ENCODE peak calls at places on chromosomes 16 and 17, in eight cellular contexts. L is heart left ventricle; A is CD4-positive, CD25-positive, alpha-beta regulatory T cell; D is adrenal gland; Q is lung; W is heart right ventricle; V is testis; Z is effector memory CD4-positive, alpha-beta T cell. F is an unnamed sample. For H3K4me1, the result is how much of the 10 kb centered on the place peaks cover.

GRCh38 chr17:44830359-44831269 is 527 bp upstream of the GJC1 start:
- DNase-seq in L (no peak), Z (no peak), D (no peak), Q (no peak), W (peak), A (peak), V (peak), F (no peak)

GRCh38 chr16:28136751-28137434 is 73.4 kb upstream of the GSG1L start:
- DNase-seq in D (no peak), V (peak), Z (peak), Q (no peak), L (no peak), W (no peak), A (peak), F (no peak)

GRCh38 chr17:48441231-48441711 is 11.3 kb upstream of the SKAP1 start:
- DNase-seq in W (no peak), V (no peak), A (peak), D (no peak), Q (no peak), Z (peak), L (no peak), F (no peak)

GRCh38 chr16:53216798-53217197 is 162.0 kb downstream of the CHD9 start:
- DNase-seq in W (no peak), D (no peak), A (no peak), Z (no peak), V (no peak), Q (no peak), L (no peak), F (no peak)

GRCh38 chr16:56246051-56246817 is 54.9 kb downstream of the GNAO1 start:
- DNase-seq in A (no peak), V (peak), Q (no peak), Z (no peak), W (no peak), D (peak), L (no peak), F (no peak)

GRCh38 chr16:57126412-57126811 is 34.0 kb downstream of the CPNE2 start:
- DNase-seq in A (no peak), Q (no peak), W (no peak), Z (no peak), L (no peak), D (no peak), V (no peak), F (no peak)

GRCh38 chr17:43970366-43970765 is 16.6 kb upstream of the PYY start:
- DNase-seq in L (no peak), W (no peak), A (no peak), Q (no peak), Z (no peak), D (no peak), V (no peak), F (no peak)

GRCh38 chr17:16322636-16323035 is 30.6 kb downstream of the CENPV start:
- DNase-seq in L (no peak), A (no peak), Q (no peak), Z (no peak), W (no peak), D (no peak), V (no peak), F (no peak)

GRCh38 chr17:72937687-72938086 is 154.8 kb downstream of the SLC39A11 start:
- DNase-seq in Q (no peak), Z (no peak), A (no peak), L (no peak), W (no peak), D (no peak), V (no peak), F (no peak)

GRCh38 chr17:36856169-36856568 is 81.1 kb upstream of the LHX1 start:
- DNase-seq in Z (no peak), W (no peak), A (no peak), D (no peak), V (no peak), Q (no peak), L (no peak), F (no peak)

GRCh38 chr16:81774348-81774747 is 4.7 kb upstream of the PLCG2 start:
- DNase-seq in L (peak), W (peak), Q (no peak), Z (no peak), V (no peak), A (no peak), D (no peak), F (no peak)

GRCh38 chr16:1466968-1467521 is 7.8 kb downstream of the CLCN7 start:
- DNase-seq in A (no peak), D (peak), Q (no peak), L (no peak), Z (no peak), W (peak), V (no peak), F (no peak)

GRCh38 chr16:680967-681745 is 946 bp downstream of the STUB1 start:
- DNase-seq in A (no peak), Q (no peak), D (peak), W (peak), Z (no peak), V (peak), L (peak), F (peak)

GRCh38 chr17:75459590-75460267 is 3.3 kb downstream of the TMEM94 start:
- DNase-seq in V (no peak), D (no peak), Q (no peak), Z (no peak), A (no peak), W (no peak), L (no peak), F (no peak)

GRCh38 chr16:2692948-2693651 is 10.8 kb downstream of the KCTD5 start:
- DNase-seq in W (peak), L (no peak), D (no peak), V (peak), Q (no peak), Z (no peak), A (no peak), F (peak)

GRCh38 chr16:87333101-87333500 is 15.9 kb upstream of the C16orf95 start:
- DNase-seq in D (no peak), L (peak), W (no peak), A (no peak), Q (no peak), Z (no peak), V (peak), F (no peak)

GRCh38 chr16:78993342-78993741 is 607.2 kb downstream of the MAF start:
- DNase-seq in W (peak), A (no peak), L (peak), Q (no peak), V (no peak), Z (no peak), D (no peak), F (no peak)

GRCh38 chr16:73047536-73048291 is at the start of gene ZFHX3:
- DNase-seq in L (peak), D (peak), Z (peak), Q (peak), A (no peak), V (peak), W (peak), F (peak)

GRCh38 chr16:57617604-57618111 is 10.8 kb upstream of the ADGRG1 start:
- DNase-seq in W (no peak), D (no peak), L (no peak), Z (no peak), Q (no peak), A (no peak), V (no peak), F (peak)

GRCh38 chr17:59785091-59785799 is 77.8 kb downstream of the VMP1 start:
- DNase-seq in D (no peak), Q (no peak), V (no peak), L (no peak), W (no peak), A (no peak), Z (no peak), F (no peak)

GRCh38 chr17:58314706-58315015 is 13.9 kb downstream of the TSPOAP1 start:
- DNase-seq in V (no peak), Z (no peak), D (peak), Q (no peak), L (no peak), A (no peak), W (no peak), F (no peak)

GRCh38 chr16:389317-389716 is 7.5 kb upstream of the PGAP6 start:
- DNase-seq in A (no peak), V (no peak), Z (no peak), Q (no peak), L (peak), D (no peak), W (no peak), F (no peak)

GRCh38 chr17:80064696-80065095 is 28.3 kb downstream of the CCDC40 start:
- DNase-seq in V (no peak), A (no peak), D (no peak), Q (no peak), W (no peak), Z (no peak), L (no peak), F (no peak)

GRCh38 chr17:35245196-35245486 is 2.3 kb downstream of the SLFN5 start:
- DNase-seq in L (no peak), W (no peak), Q (no peak), D (no peak), V (no peak), A (no peak), Z (no peak), F (no peak)
- H3K4me3 ChIP-seq in L (peak), W (peak), Q (no peak), D (no peak), V (no peak), A (peak), Z (peak), F (peak)

DNA sequence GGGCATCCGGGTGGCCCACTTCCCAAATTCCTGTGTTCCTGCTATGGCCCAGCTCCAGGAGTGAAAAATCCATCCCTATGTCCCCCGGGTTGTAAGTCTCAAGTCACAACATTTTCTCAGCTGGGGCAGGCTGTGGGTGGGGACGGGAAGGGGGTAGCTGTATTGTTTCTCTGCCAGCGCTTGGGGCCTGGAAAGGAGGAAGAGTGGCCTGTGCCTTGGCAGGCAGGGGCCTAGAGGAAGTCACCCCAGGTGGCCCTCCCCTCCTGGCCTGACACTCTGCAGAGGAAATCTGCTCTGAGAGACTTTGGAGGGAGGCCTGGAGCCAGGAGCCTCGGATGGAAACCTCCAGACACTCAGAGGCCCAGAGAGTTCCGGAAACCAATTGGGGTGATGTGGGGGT is 10.6 kb upstream of the SCN4A start:
- DNase-seq in L (peak), V (no peak), Q (no peak), A (no peak), D (peak), W (peak), Z (no peak), F (peak)
- H3K4me1 ChIP-seq in L (under half), V (under half), Q (under half), A (under half), D (under half), W (half or more), Z (under half), F (half or more)

GRCh38 chr17:67830440-67830839 is 5.1 kb downstream of the BPTF start:
- DNase-seq in L (no peak), D (no peak), A (no peak), Q (no peak), Z (no peak), V (peak), W (no peak), F (no peak)
- H3K4me3 ChIP-seq in L (no peak), D (no peak), A (no peak), Q (no peak), Z (no peak), V (no peak), W (no peak), F (no peak)

GRCh38 chr17:38746893-38747384 is 1.2 kb downstream of the PCGF2 start:
- DNase-seq in V (no peak), L (no peak), A (no peak), Q (no peak), Z (no peak), D (no peak), W (no peak), F (no peak)
- H3K4me1 ChIP-seq in V (under half), L (under half), A (under half), Q (under half), Z (under half), D (half or more), W (half or more), F (under half)

DNA sequence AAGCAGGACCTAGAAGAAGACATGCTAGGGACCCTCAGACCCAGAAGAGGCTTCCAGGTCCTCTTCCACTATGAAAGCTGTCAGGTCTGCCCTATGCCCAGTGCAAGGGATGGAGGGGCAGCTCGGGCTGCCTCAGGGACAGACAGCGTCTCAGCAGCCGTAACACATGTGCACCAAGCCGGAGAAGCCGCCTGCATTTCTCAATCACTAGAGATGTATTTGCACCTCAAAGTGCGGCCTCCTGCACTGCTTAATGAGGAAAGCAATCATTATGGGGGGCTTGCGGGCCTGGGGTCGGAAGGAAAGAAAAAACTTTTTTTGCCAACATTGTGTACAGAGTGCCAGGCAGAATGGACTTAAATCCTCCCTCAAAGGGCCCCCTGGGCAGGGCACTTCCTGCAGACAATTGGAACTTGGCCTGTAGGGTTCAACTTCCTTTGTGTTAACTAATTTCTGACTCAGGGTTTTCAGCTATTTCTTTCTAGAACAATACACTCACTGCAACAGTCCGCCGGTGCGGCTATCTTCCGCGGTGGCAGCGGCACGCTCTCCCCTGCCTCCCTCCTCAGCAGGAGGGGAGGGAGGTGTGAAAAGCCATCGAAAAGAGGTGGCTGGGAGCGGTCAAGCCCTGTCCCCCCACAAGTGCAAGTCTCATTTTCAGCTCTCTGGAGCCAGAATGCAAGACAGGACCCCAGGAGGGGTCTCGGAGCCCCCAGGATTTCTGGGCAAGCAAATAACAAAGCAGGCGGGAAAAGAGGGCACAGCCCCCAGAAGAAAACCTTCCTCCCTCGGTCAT is 101.2 kb downstream of the ZNF423 start:
- DNase-seq in A (no peak), L (peak), Q (no peak), D (peak), W (peak), Z (no peak), V (peak), F (peak)
- H3K4me3 ChIP-seq in A (no peak), L (peak), Q (no peak), D (no peak), W (peak), Z (no peak), V (no peak), F (peak)

DNA sequence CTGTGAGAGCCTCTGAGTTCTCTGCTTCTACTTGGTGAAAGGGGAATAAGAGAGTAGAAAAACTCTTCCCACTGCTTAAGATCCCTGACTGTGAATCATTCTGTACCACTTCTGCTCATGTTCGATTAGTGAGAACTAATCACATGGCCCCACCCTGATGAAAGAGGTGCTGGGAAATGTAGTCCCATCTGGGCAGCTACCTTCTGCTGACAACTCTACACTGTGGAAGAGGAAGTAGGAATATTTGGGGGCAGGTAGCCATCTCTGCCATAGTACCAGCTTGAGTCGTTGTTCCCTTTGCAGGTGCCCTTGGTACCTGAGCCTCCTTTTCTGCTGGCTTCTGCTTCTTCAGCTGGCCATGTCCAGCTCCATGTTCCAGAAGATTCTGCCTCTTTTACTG is 30.0 kb downstream of the NKD1 start:
- DNase-seq in Q (no peak), A (no peak), V (no peak), D (no peak), Z (no peak), L (no peak), W (no peak), F (no peak)
- H3K4me1 ChIP-seq in Q (under half), A (under half), V (under half), D (under half), Z (under half), L (under half), W (under half), F (under half)

DNA sequence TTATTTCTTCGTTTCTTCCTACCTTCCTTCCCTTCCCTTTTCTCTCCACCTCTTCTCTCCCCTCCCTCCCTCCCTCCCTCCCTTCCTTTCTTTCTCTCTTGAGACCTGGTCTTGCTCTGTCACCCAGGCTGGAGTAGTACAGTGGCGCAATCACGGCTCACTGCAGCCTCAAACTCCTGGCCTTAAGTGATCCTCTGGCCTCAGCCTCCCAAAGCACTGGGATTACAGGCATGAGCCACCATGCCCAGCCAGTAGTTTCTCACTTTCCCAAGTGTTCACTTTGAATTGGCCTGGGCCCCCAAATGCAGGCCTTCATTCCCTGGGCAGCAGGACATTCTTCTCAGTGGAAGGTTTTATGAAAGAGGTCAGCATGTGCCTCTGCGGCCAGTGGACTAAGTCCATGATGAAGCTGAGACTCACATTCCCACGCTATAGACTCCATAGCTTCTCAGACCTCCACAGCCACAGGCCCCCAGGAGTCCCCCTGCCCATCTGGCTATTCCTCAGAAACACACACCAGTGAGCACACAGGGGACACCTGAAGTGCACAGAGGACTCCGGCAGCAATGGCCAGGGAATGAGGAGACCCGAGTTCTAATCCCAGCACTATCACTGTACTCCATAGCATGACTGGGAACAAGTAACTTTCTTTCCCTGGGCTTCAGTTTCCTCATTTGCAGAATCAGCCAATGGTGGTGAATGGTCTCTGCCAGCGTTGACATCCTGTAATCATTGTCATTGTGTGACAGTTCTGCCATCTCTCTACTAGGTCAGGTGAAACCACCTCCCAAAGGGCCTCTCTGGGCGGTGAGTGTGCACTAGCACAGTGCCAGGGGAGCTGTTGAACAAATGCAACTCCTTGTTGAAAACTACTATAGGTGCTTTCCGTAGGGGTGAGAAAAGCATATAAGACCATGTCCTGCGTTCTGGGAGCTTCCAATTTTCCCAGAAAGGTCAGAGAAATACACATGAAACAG is 69.2 kb upstream of the TBX2 start:
- DNase-seq in W (no peak), D (no peak), L (no peak), V (no peak), Z (no peak), A (no peak), Q (no peak), F (no peak)
- H3K4me3 ChIP-seq in W (no peak), D (no peak), L (no peak), V (no peak), Z (no peak), A (no peak), Q (no peak), F (no peak)

DNA sequence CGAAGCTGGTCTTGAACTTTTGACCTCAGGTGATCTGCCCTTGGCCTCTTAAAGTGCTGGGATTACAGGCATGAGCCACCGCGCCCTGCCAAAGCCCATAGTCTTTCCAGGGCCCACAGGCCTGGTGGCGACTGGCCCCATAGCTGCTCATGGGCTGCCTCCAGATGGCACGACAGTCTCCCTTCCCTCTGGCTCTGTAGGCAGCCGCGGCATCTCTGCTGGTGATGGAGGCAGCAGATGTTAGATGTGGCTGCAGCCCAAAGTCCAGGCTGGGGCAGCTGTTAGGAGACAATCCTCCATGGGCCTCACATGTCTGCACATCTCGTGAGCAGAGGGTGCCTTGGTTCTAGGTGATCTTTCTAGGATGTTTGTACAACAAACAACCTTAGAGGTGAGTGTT is 69.7 kb upstream of the DNAJA2 start:
- DNase-seq in L (no peak), Z (no peak), V (no peak), Q (no peak), D (no peak), W (no peak), A (no peak), F (no peak)
- H3K4me1 ChIP-seq in L (under half), Z (under half), V (under half), Q (under half), D (under half), W (under half), A (under half), F (under half)

DNA sequence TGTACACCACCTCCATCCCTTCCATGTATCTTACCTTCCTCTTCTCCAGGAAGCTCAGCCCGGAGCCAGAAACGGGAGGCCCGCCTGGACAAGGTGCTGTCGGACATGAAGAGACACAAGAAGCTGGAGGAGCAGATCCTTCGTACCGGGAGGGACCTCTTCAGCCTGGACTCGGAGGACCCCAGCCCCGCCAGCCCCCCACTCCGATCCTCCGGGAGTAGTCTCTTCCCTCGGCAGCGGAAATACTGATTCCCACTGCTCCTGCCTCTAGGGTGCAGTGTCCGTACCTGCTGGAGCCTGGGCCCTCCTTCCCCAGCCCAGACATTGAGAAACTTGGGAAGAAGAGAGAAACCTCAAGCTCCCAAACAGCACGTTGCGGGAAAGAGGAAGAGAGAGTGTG is 756 bp upstream of the MVP start:
- DNase-seq in Q (no peak), W (no peak), L (no peak), D (peak), Z (no peak), V (peak), A (no peak), F (no peak)
- H3K4me3 ChIP-seq in Q (no peak), W (no peak), L (no peak), D (no peak), Z (no peak), V (no peak), A (peak), F (no peak)

F was measured in psoas muscle.